ENCODE peak calls at places on chromosomes 7 and 10, in four cellular contexts. M is CD8-positive, alpha-beta memory T cell; D is endodermal cell; X is heart right ventricle. U is an unnamed sample.
A peak's percentile ranks its signal among the peaks of the same experiment; 100 is the strongest.

GRCh38 chr10:8722835-8723234 is 668.3 kb downstream of the GATA3 start:
- DNase-seq in M (no peak), D (no peak), X (no peak), U (no peak)

GRCh38 chr10:35910234-35910633 is 268.1 kb upstream of the FZD8 start:
- DNase-seq in M (no peak), D (no peak), X (no peak), U (no peak)

GRCh38 chr10:126131338-126131737 is 235.0 kb downstream of the FANK1 start:
- DNase-seq in M (no peak), D (no peak), X (no peak), U (peak; percentile 72)

GRCh38 chr10:57260175-57260574 is 899.1 kb upstream of the ZWINT start:
- DNase-seq in M (no peak), D (no peak), X (no peak), U (no peak)

GRCh38 chr7:132518102-132518838 is 58.0 kb downstream of the PLXNA4 start:
- DNase-seq in M (no peak), D (peak; percentile 89), X (no peak), U (no peak)

GRCh38 chr7:122518488-122518887 is 180.4 kb downstream of the RNF133 start:
- DNase-seq in M (no peak), D (no peak), X (no peak), U (no peak)

GRCh38 chr10:54940418-54940817 is 139.4 kb upstream of the PCDH15 start:
- DNase-seq in M (no peak), D (no peak), X (no peak), U (no peak)

GRCh38 chr10:67575530-67575929 is 120.5 kb downstream of the CTNNA3 start:
- DNase-seq in M (no peak), D (no peak), X (no peak), U (no peak)

GRCh38 chr10:25629333-25629732 is 304.7 kb upstream of the MYO3A start:
- DNase-seq in M (no peak), D (no peak), X (no peak), U (no peak)

GRCh38 chr10:44195120-44196007 is 189.5 kb downstream of the CXCL12 start:
- DNase-seq in M (no peak), D (no peak), X (peak; percentile 55), U (peak; percentile 91)

GRCh38 chr7:101972627-101973026 is 155.2 kb downstream of the CUX1 start:
- DNase-seq in M (no peak), D (no peak), X (no peak), U (no peak)
- H3K4me1 ChIP-seq in M (no peaks in the 10 kb centered on the region), D (no peaks in the 10 kb centered on the region), X (no peaks in the 10 kb centered on the region), U (peaks cover 3% of the 10 kb centered on the region)

GRCh38 chr10:99945286-99945685 is 64.5 kb downstream of the DNMBP start:
- DNase-seq in M (no peak), D (no peak), X (no peak), U (no peak)
- H3K4me1 ChIP-seq in M (no peaks in the 10 kb centered on the region), D (no peaks in the 10 kb centered on the region), X (no peaks in the 10 kb centered on the region), U (peaks cover 10% of the 10 kb centered on the region)

GRCh38 chr10:33325929-33326328 is 8.5 kb downstream of the NRP1 start:
- DNase-seq in M (no peak), D (no peak), X (no peak), U (no peak)

GRCh38 chr10:33326897-33327296 is 7.6 kb downstream of the NRP1 start:
- DNase-seq in M (no peak), D (no peak), X (no peak), U (no peak)

GRCh38 chr10:33329178-33329577 is 5.3 kb downstream of the NRP1 start:
- DNase-seq in M (no peak), D (no peak), X (no peak), U (no peak)

GRCh38 chr10:33328253-33328652 is 6.2 kb downstream of the NRP1 start:
- DNase-seq in M (no peak), D (no peak), X (no peak), U (no peak)

GRCh38 chr10:33327750-33328149 is 6.7 kb downstream of the NRP1 start:
- DNase-seq in M (no peak), D (peak; percentile 49), X (no peak), U (no peak)
- H3K4me1 ChIP-seq in M (peaks cover 5% of the 10 kb centered on the region), D (peaks cover 12% of the 10 kb centered on the region), X (peaks cover 72% of the 10 kb centered on the region), U (peaks cover 58% of the 10 kb centered on the region)

GRCh38 chr7:23469961-23470250 is 385 bp downstream of the IGF2BP3 start:
- DNase-seq in M (no peak), D (peak; percentile 63), X (no peak), U (no peak)
- H3K4me1 ChIP-seq in M (peaks cover 59% of the 10 kb centered on the region), D (no peaks in the 10 kb centered on the region), X (peaks cover 44% of the 10 kb centered on the region), U (peaks cover 58% of the 10 kb centered on the region)

GRCh38 chr7:45035909-45036308 is 35.9 kb downstream of the CCM2 start:
- DNase-seq in M (no peak), D (no peak), X (no peak), U (no peak)

GRCh38 chr7:45032421-45032820 is 32.4 kb downstream of the CCM2 start:
- DNase-seq in M (no peak), D (no peak), X (no peak), U (no peak)

GRCh38 chr7:45033261-45033930 is 33.4 kb downstream of the CCM2 start:
- DNase-seq in M (no peak), D (no peak), X (no peak), U (no peak)

GRCh38 chr7:45035371-45035770 is 35.4 kb downstream of the CCM2 start:
- DNase-seq in M (no peak), D (no peak), X (no peak), U (no peak)

DNA sequence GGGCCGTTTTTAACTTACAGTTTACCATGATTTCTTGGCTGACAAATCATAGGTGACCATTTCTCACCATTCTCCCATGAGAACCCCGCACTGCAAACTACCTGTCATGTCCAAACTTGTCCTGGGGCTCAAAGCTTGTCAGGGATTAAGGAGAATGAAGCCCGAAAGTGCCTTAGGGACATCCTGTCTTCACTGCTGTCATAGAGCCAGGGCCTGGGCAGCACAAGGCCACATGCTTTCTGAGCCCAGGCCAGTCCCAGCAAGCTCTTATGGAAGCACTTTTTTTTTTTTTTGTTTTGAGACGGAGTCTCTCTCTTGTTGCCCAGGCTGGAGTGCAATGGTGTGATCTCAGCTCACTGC is 33.9 kb downstream of the CCM2 start:
- DNase-seq in M (no peak), D (no peak), X (peak; percentile 20), U (no peak)
- H3K4me1 ChIP-seq in M (peaks cover 86% of the 10 kb centered on the region), D (peaks cover 3% of the 10 kb centered on the region), X (peaks cover 10% of the 10 kb centered on the region), U (no peaks in the 10 kb centered on the region)

DNA sequence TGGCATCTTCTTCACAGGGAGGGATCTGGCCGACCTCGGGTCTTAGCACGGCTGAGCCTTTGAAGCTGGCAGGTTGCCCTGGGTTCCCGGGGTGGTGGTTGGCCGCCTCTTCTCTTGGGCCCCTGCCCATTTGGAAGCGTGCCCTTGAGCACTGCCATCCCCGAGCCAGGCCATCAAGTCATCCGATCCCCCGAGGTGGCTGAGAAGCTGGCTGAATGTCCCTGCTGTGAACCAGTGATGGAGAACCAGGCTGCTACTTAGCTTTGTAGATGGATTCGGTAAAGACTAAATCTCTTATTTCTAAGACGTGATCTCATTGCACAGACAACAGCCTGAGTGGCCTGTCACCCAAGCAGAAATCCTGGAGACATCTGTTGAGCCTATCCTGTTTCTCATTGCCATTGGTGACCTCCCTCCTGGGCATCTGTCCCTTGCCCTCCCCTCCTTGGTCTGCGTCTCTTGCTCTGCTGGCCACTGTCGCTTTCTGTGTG is 74.3 kb downstream of the GRK5 start:
- DNase-seq in M (no peak), D (no peak), X (peak; percentile 91), U (no peak)
- H3K4me1 ChIP-seq in M (peaks cover 43% of the 10 kb centered on the region), D (no peaks in the 10 kb centered on the region), X (peaks cover 69% of the 10 kb centered on the region), U (peaks cover 84% of the 10 kb centered on the region)

GRCh38 chr10:132597654-132598053 is 60.1 kb downstream of the INPP5A start:
- DNase-seq in M (no peak), D (no peak), X (no peak), U (no peak)
- H3K4me1 ChIP-seq in M (peaks cover 19% of the 10 kb centered on the region), D (no peaks in the 10 kb centered on the region), X (peaks cover 10% of the 10 kb centered on the region), U (peaks cover 41% of the 10 kb centered on the region)

GRCh38 chr7:150365673-150366398 is 2.8 kb upstream of the REPIN1 start:
- DNase-seq in M (no peak), D (no peak), X (no peak), U (no peak)

GRCh38 chr7:150368884-150369739 is 490 bp downstream of the REPIN1 start:
- DNase-seq in M (peak; percentile 46), D (peak; percentile 94), X (peak; percentile 81), U (peak; percentile 93)

GRCh38 chr7:150367187-150367510 is 1.5 kb upstream of the REPIN1 start:
- DNase-seq in M (no peak), D (no peak), X (no peak), U (no peak)

GRCh38 chr7:150368098-150368883 is at the start of gene REPIN1:
- DNase-seq in M (peak; percentile 72), D (peak; percentile 95), X (peak; percentile 94), U (peak; percentile 97)

DNA sequence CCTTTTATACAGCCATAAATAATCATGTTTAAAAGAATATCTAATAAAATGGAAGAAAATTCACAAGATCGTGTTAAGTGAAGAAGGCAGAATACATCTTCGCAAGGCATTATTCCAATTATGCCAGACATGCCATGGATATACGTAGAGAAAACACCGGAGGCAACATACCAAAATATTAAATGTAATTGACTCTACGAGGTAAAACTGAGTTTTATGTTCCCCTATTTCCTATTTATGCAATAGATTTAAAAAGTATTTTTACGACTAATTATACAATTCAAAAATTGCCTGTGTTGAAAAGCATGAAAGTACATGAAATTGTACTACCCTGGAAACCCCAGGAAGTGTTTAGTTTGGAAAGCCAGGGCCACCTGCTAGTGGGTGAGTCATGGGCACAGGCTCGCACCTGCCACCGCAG is 935 bp upstream of the REPIN1 start:
- DNase-seq in M (no peak), D (no peak), X (no peak), U (no peak)
- H3K4me1 ChIP-seq in M (peaks cover 36% of the 10 kb centered on the region), D (peaks cover 12% of the 10 kb centered on the region), X (peaks cover 18% of the 10 kb centered on the region), U (peaks cover 42% of the 10 kb centered on the region)

GRCh38 chr7:17307033-17307432 is 8.6 kb downstream of the AHR start:
- DNase-seq in M (no peak), D (no peak), X (no peak), U (no peak)
- H3K4me1 ChIP-seq in M (peaks cover 30% of the 10 kb centered on the region), D (no peaks in the 10 kb centered on the region), X (peaks cover 49% of the 10 kb centered on the region), U (peaks cover 35% of the 10 kb centered on the region)